ENCODE peak calls at places on chromosomes 4 and X, in four cellular contexts. One of them, this sample, is unnamed.

GRCh38 chr4:19438228-19438627 is 813.5 kb upstream of the SLIT2 start:
- DNase-seq in HL-60: no peak
- DNase-seq in K562: no peak
- DNase-seq in GM12878: no peak
- DNase-seq in this sample: no peak

GRCh38 chr4:105432438-105432837 is 41.4 kb downstream of the PPA2 start:
- DNase-seq in HL-60: no peak
- DNase-seq in K562: no peak
- DNase-seq in GM12878: no peak
- DNase-seq in this sample: no peak

GRCh38 chrX:111181883-111182400 is 86.0 kb downstream of the PAK3 start:
- DNase-seq in HL-60: no peak
- DNase-seq in K562: no peak
- DNase-seq in GM12878: no peak
- DNase-seq in this sample: no peak

GRCh38 chr4:70994069-70994366 is 569 bp downstream of the DCK start:
- DNase-seq in HL-60: peak
- DNase-seq in K562: peak
- DNase-seq in GM12878: no peak
- DNase-seq in this sample: no peak

GRCh38 chrX:39960219-39960618 is 137.5 kb downstream of the BCOR start:
- DNase-seq in HL-60: no peak
- DNase-seq in K562: no peak
- DNase-seq in GM12878: no peak
- DNase-seq in this sample: no peak

GRCh38 chr4:83569429-83569828 is 33.5 kb downstream of the GPAT3 start:
- DNase-seq in HL-60: no peak
- DNase-seq in K562: no peak
- DNase-seq in GM12878: no peak
- DNase-seq in this sample: no peak

GRCh38 chr4:41144812-41145211 is 69.5 kb downstream of the APBB2 start:
- DNase-seq in HL-60: no peak
- DNase-seq in K562: no peak
- DNase-seq in GM12878: no peak
- DNase-seq in this sample: no peak

GRCh38 chr4:8682296-8682695 is 89.7 kb downstream of the CPZ start:
- DNase-seq in HL-60: no peak
- DNase-seq in K562: no peak
- DNase-seq in GM12878: no peak
- DNase-seq in this sample: no peak

GRCh38 chr4:140756292-140757219 is at the start of gene TBC1D9:
- DNase-seq in HL-60: peak
- DNase-seq in K562: no peak
- DNase-seq in GM12878: peak
- DNase-seq in this sample: peak
- TF ChIP-seq SPI1 in HL-60: no peak
- TF ChIP-seq SPI1 in K562: no peak
- TF ChIP-seq SPI1 in GM12878: peak
- TF ChIP-seq SPI1 in this sample: peak

DNA sequence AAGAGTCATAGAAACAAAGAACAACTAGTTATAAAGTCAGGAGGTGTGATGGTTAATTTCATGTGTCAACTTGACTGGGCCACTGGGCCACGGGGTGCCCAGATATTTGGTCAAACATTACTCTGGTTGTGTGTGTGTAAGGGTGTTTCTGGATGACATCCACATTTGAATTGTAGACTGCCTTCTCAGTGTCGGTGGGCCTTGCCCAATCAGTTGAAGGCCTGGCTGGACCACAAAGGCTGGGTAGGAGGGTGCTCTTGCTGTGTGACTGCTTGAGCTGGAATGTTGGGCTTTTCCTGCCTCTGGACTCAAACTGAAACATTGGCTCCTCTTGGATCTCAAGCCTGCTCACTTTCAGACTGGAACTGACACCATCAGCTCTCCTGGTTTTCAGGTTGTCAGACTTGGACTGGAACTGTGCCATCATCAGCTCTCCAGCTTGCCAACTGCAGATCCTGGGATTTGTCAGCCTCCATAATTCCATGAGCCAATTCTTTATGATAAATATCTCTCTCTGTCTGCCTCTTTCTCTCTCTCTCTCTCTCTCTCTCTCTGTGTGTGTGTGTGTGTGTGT is 41.4 kb downstream of the CLDN34 start:
- DNase-seq in HL-60: no peak
- DNase-seq in K562: no peak
- DNase-seq in GM12878: no peak
- DNase-seq in this sample: no peak
- TF ChIP-seq POLR2AphosphoS5 in HL-60: no peak
- TF ChIP-seq POLR2AphosphoS5 in K562: no peak
- TF ChIP-seq POLR2AphosphoS5 in GM12878: no peak
- TF ChIP-seq POLR2AphosphoS5 in this sample: no peak

GRCh38 chr4:183173580-183174526 is 74.8 kb downstream of the WWC2 start:
- DNase-seq in HL-60: no peak
- DNase-seq in K562: no peak
- DNase-seq in GM12878: no peak
- DNase-seq in this sample: no peak
- TF ChIP-seq SPI1 in HL-60: no peak
- TF ChIP-seq SPI1 in K562: no peak
- TF ChIP-seq SPI1 in GM12878: no peak
- TF ChIP-seq SPI1 in this sample: no peak

GRCh38 chr4:99404595-99405287 is 30.4 kb downstream of the ADH7 start:
- DNase-seq in HL-60: no peak
- DNase-seq in K562: no peak
- DNase-seq in GM12878: peak
- DNase-seq in this sample: peak
- TF ChIP-seq POLR2AphosphoS5 in HL-60: no peak
- TF ChIP-seq POLR2AphosphoS5 in K562: no peak
- TF ChIP-seq POLR2AphosphoS5 in GM12878: no peak
- TF ChIP-seq POLR2AphosphoS5 in this sample: no peak

DNA sequence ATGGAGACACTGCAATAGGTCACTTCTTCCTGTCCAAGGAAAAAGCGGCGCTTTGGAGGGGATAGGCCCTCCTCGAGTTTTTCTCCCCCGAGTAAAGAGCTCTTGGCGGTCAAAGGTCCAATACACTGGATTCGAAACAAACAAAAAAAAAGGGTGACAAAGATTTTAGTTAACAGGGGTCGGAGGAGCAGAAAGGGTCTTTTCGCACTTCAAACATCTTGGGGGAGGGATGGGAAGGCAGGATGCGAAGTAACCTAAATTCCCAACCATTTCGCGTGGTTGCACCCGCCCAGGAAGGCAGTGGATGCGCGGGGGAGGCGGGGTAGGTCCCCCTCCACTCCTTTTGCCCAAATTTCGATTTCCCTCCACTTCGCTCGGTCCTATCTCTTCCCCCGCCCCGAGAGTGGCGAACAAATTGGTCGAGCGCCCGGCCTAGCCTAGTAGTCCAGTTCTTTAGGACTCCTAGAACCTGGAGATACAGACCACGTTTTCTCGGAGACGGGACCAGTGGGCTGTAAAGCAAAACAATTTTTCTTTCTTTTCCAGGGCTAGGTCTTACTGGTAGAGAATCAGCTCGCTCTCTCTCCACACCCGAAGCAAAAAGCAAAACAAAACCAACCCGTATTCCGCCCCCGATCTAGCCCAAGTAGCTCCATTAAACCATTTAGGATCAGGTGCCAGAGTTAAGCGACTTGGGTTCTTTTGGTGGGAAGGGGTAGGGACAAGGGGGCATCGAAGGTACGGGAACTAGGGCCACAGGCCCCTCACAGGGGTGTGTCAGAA is 2.0 kb upstream of the STAG2 start:
- DNase-seq in HL-60: no peak
- DNase-seq in K562: peak
- DNase-seq in GM12878: no peak
- DNase-seq in this sample: no peak
- TF ChIP-seq SPI1 in HL-60: no peak
- TF ChIP-seq SPI1 in K562: no peak
- TF ChIP-seq SPI1 in GM12878: no peak
- TF ChIP-seq SPI1 in this sample: no peak

GRCh38 chrX:54358424-54359211 is 772 bp upstream of the WNK3 start:
- DNase-seq in HL-60: no peak
- DNase-seq in K562: no peak
- DNase-seq in GM12878: no peak
- DNase-seq in this sample: no peak
- TF ChIP-seq POLR2AphosphoS5 in HL-60: no peak
- TF ChIP-seq POLR2AphosphoS5 in K562: no peak
- TF ChIP-seq POLR2AphosphoS5 in GM12878: no peak
- TF ChIP-seq POLR2AphosphoS5 in this sample: no peak

DNA sequence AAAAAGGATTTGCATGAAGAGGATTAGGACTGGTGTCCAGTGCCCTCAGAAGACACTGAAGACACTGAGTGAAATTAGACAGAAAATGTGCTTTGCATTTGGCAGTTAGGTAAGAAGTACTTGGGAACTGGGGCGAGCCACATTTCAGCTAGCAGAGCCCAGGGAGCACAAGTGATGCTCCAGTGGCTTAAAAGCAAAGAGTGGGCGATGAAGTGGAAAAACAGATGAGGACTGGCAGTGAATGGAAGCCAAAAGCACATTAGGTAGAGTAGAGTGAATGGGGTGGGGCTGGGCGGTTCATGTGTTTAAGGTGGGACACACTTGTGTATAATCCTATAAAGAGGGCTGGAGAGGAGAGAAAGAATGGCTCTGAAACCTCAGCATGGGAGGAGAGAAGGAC is 18.4 kb downstream of the DCLK2 start:
- DNase-seq in HL-60: no peak
- DNase-seq in K562: no peak
- DNase-seq in GM12878: no peak
- DNase-seq in this sample: no peak
- TF ChIP-seq SPI1 in HL-60: no peak
- TF ChIP-seq SPI1 in K562: no peak
- TF ChIP-seq SPI1 in GM12878: no peak
- TF ChIP-seq SPI1 in this sample: no peak